ENCODE peak calls at places on chromosomes 4 and X, in six cellular contexts. A is HTR-8/SVneo; J is stimulated activated CD4-positive, alpha-beta T cell treated with anti-CD3 and anti-CD28 coated beads, Interleukin-12 subunit alpha, Interleukin-12 subunit beta, amount 100 ng/mL, for 48 hours; P is NCI-H2029; F is NCI-H748 treated with DMSO at 0.1 percent for 48 hours; T is NCI-H1105. L is an unnamed sample.

GRCh38 chr4:23741586-23742240 is 148.1 kb downstream of the PPARGC1A start:
- DNase-seq in T (no peak), F (no peak), J (no peak), A (no peak), P (no peak), L (no peak)

GRCh38 chr4:135732448-135732847 is 1530.9 kb upstream of the PABPC4L start:
- DNase-seq in F (no peak), P (no peak), J (no peak), A (no peak), T (no peak), L (no peak)

GRCh38 chrX:619451-619811 is 11.2 kb upstream of the SHOX start:
- DNase-seq in A (no peak), T (no peak), F (no peak), J (no peak), P (no peak), L (no peak)

GRCh38 chrX:130028196-130028595 is 45.8 kb downstream of the BCORL1 start:
- DNase-seq in P (no peak), A (peak), F (no peak), J (peak), T (no peak), L (peak)

GRCh38 chrX:34491126-34491525 is 166.0 kb downstream of the TMEM47 start:
- DNase-seq in T (no peak), P (no peak), F (no peak), J (no peak), A (no peak), L (no peak)

GRCh38 chr4:90084277-90084966 is 42.8 kb upstream of the CCSER1 start:
- DNase-seq in P (no peak), F (no peak), A (no peak), J (no peak), T (no peak), L (no peak)

GRCh38 chr4:26574563-26574962 is 9.3 kb upstream of the TBC1D19 start:
- DNase-seq in P (no peak), A (no peak), T (no peak), F (no peak), J (no peak), L (no peak)

GRCh38 chr4:101596786-101597185 is 193.7 kb upstream of the BANK1 start:
- DNase-seq in J (no peak), A (no peak), P (no peak), T (no peak), F (no peak), L (no peak)

GRCh38 chr4:86333236-86333635 is 26.6 kb downstream of the MAPK10 start:
- DNase-seq in A (no peak), F (no peak), P (no peak), T (no peak), J (no peak), L (no peak)

GRCh38 chr4:111648056-111648455 is 497.2 kb upstream of the FAM241A start:
- DNase-seq in A (no peak), T (no peak), J (no peak), P (no peak), F (no peak), L (no peak)

GRCh38 chr4:8409271-8410065 is 31.1 kb downstream of the ACOX3 start:
- DNase-seq in T (no peak), J (no peak), A (no peak), P (no peak), F (no peak), L (peak)

GRCh38 chrX:120677017-120677652 is 47.3 kb upstream of the C1GALT1C1 start:
- DNase-seq in T (no peak), J (peak), F (no peak), P (no peak), A (no peak), L (no peak)

GRCh38 chr4:55183926-55184599 is 58.7 kb upstream of the KDR start:
- DNase-seq in J (no peak), P (no peak), A (peak), F (no peak), T (no peak), L (peak)

GRCh38 chrX:13250831-13251612 is 68.8 kb downstream of the ATXN3L start:
- DNase-seq in A (no peak), F (no peak), P (no peak), T (no peak), J (no peak), L (peak)

GRCh38 chrX:134396174-134396573 is 63.8 kb upstream of the HPRT1 start:
- DNase-seq in J (no peak), P (no peak), A (no peak), F (peak), T (no peak), L (peak)

GRCh38 chrX:131058136-131058868 is at the start of gene ARHGAP36:
- DNase-seq in A (no peak), T (no peak), F (peak), J (no peak), P (no peak), L (no peak)

GRCh38 chrX:70262952-70263567 is 3.1 kb upstream of the P2RY4 start:
- DNase-seq in F (peak), P (peak), J (peak), T (peak), A (peak), L (peak)

GRCh38 chr4:56976878-56977320 is 507 bp downstream of the NOA1 start:
- DNase-seq in P (peak), A (no peak), J (peak), T (peak), F (no peak), L (no peak)

GRCh38 chrX:19839770-19840254 is 47.6 kb downstream of the SH3KBP1 start:
- DNase-seq in A (no peak), J (no peak), T (no peak), P (peak), F (no peak), L (no peak)

GRCh38 chr4:159455675-159456235 is 352.9 kb downstream of the RAPGEF2 start:
- DNase-seq in J (no peak), T (peak), A (peak), P (peak), F (no peak), L (peak)

GRCh38 chr4:151530783-151531182 is 121.8 kb downstream of the FHIP1A start:
- DNase-seq in T (no peak), F (no peak), J (no peak), P (no peak), A (peak), L (no peak)

GRCh38 chr4:7390906-7391636 is 43.7 kb downstream of the PSAPL1 start:
- DNase-seq in T (no peak), J (no peak), P (no peak), A (no peak), F (no peak), L (no peak)

GRCh38 chr4:124940387-124940786 is 227.9 kb upstream of the ANKRD50 start:
- DNase-seq in T (no peak), A (peak), J (no peak), F (no peak), P (no peak), L (peak)

GRCh38 chr4:24845132-24845531 is 49.8 kb downstream of the SOD3 start:
- DNase-seq in J (no peak), A (no peak), T (no peak), F (no peak), P (no peak), L (no peak)

GRCh38 chrX:78024349-78025108 is 55.1 kb upstream of the PGAM4 start:
- DNase-seq in T (no peak), A (peak), J (peak), P (peak), F (peak), L (no peak)

GRCh38 chr4:71257761-71258160 is 81.1 kb upstream of the SLC4A4 start:
- DNase-seq in T (no peak), J (no peak), P (no peak), F (no peak), A (no peak), L (peak)

GRCh38 chr4:11912886-11913285 is 484.2 kb upstream of the HS3ST1 start:
- DNase-seq in A (no peak), T (no peak), J (no peak), P (no peak), F (no peak), L (no peak)

GRCh38 chr4:62327612-62328297 is 1127.6 kb downstream of the ADGRL3 start:
- DNase-seq in J (no peak), F (no peak), P (no peak), A (no peak), T (no peak), L (no peak)

GRCh38 chr4:183182873-183183725 is 84.0 kb downstream of the WWC2 start:
- DNase-seq in J (peak), P (peak), T (no peak), A (peak), F (peak), L (peak)